ENCODE peak calls at places on chromosomes 2 and 18, in nine cellular contexts. One of them, this sample, is unnamed.

GRCh38 chr2:203623616-203624015 is 82.8 kb upstream of the CD28 start:
- DNase-seq in fibroblast of lung: peak
- DNase-seq in AG10803: peak
- DNase-seq in left ventricle myocardium inferior: no peak
- DNase-seq in cardiac fibroblast: peak
- DNase-seq in CD4-positive, alpha-beta memory T cell: peak
- DNase-seq in PC-9: no peak
- DNase-seq in upper lobe of right lung: no peak
- DNase-seq in K562: no peak
- DNase-seq in this sample: no peak

GRCh38 chr2:60861736-60862135 is 19.6 kb upstream of the REL start:
- DNase-seq in upper lobe of right lung: no peak
- DNase-seq in AG10803: no peak
- DNase-seq in K562: no peak
- DNase-seq in left ventricle myocardium inferior: no peak
- DNase-seq in CD4-positive, alpha-beta memory T cell: no peak
- DNase-seq in fibroblast of lung: no peak
- DNase-seq in PC-9: no peak
- DNase-seq in cardiac fibroblast: no peak
- DNase-seq in this sample: no peak

GRCh38 chr2:41892486-41892885 is 155.3 kb upstream of the PKDCC start:
- DNase-seq in cardiac fibroblast: no peak
- DNase-seq in AG10803: peak
- DNase-seq in upper lobe of right lung: no peak
- DNase-seq in CD4-positive, alpha-beta memory T cell: no peak
- DNase-seq in fibroblast of lung: no peak
- DNase-seq in PC-9: no peak
- DNase-seq in K562: no peak
- DNase-seq in left ventricle myocardium inferior: no peak
- DNase-seq in this sample: no peak

GRCh38 chr2:169732583-169733358 is 861 bp upstream of the KLHL23 start:
- DNase-seq in left ventricle myocardium inferior: no peak
- DNase-seq in K562: peak
- DNase-seq in cardiac fibroblast: no peak
- DNase-seq in PC-9: no peak
- DNase-seq in CD4-positive, alpha-beta memory T cell: no peak
- DNase-seq in upper lobe of right lung: no peak
- DNase-seq in fibroblast of lung: no peak
- DNase-seq in AG10803: no peak
- DNase-seq in this sample: no peak

GRCh38 chr2:173048901-173049661 is 26.6 kb upstream of the MAP3K20 start:
- DNase-seq in K562: peak
- DNase-seq in fibroblast of lung: peak
- DNase-seq in PC-9: peak
- DNase-seq in cardiac fibroblast: peak
- DNase-seq in AG10803: peak
- DNase-seq in CD4-positive, alpha-beta memory T cell: no peak
- DNase-seq in upper lobe of right lung: no peak
- DNase-seq in left ventricle myocardium inferior: peak
- DNase-seq in this sample: peak

GRCh38 chr2:69980408-69980807 is 19.0 kb upstream of the ASPRV1 start:
- DNase-seq in CD4-positive, alpha-beta memory T cell: no peak
- DNase-seq in PC-9: no peak
- DNase-seq in cardiac fibroblast: peak
- DNase-seq in AG10803: peak
- DNase-seq in K562: no peak
- DNase-seq in fibroblast of lung: peak
- DNase-seq in left ventricle myocardium inferior: no peak
- DNase-seq in upper lobe of right lung: no peak
- DNase-seq in this sample: no peak

GRCh38 chr2:219573166-219573565 is 1.1 kb downstream of the INHA start:
- DNase-seq in cardiac fibroblast: no peak
- DNase-seq in CD4-positive, alpha-beta memory T cell: no peak
- DNase-seq in upper lobe of right lung: no peak
- DNase-seq in fibroblast of lung: no peak
- DNase-seq in left ventricle myocardium inferior: no peak
- DNase-seq in AG10803: no peak
- DNase-seq in K562: no peak
- DNase-seq in PC-9: no peak
- DNase-seq in this sample: no peak

GRCh38 chr18:50268022-50268747 is 1.9 kb upstream of the CFAP53 start:
- DNase-seq in upper lobe of right lung: peak
- DNase-seq in cardiac fibroblast: peak
- DNase-seq in K562: no peak
- DNase-seq in left ventricle myocardium inferior: peak
- DNase-seq in AG10803: peak
- DNase-seq in PC-9: peak
- DNase-seq in CD4-positive, alpha-beta memory T cell: peak
- DNase-seq in fibroblast of lung: peak
- DNase-seq in this sample: no peak

GRCh38 chr2:37471994-37472393 is 127.6 kb downstream of the QPCT start:
- DNase-seq in K562: no peak
- DNase-seq in PC-9: peak
- DNase-seq in cardiac fibroblast: peak
- DNase-seq in AG10803: peak
- DNase-seq in left ventricle myocardium inferior: no peak
- DNase-seq in CD4-positive, alpha-beta memory T cell: no peak
- DNase-seq in fibroblast of lung: peak
- DNase-seq in upper lobe of right lung: no peak
- DNase-seq in this sample: no peak

DNA sequence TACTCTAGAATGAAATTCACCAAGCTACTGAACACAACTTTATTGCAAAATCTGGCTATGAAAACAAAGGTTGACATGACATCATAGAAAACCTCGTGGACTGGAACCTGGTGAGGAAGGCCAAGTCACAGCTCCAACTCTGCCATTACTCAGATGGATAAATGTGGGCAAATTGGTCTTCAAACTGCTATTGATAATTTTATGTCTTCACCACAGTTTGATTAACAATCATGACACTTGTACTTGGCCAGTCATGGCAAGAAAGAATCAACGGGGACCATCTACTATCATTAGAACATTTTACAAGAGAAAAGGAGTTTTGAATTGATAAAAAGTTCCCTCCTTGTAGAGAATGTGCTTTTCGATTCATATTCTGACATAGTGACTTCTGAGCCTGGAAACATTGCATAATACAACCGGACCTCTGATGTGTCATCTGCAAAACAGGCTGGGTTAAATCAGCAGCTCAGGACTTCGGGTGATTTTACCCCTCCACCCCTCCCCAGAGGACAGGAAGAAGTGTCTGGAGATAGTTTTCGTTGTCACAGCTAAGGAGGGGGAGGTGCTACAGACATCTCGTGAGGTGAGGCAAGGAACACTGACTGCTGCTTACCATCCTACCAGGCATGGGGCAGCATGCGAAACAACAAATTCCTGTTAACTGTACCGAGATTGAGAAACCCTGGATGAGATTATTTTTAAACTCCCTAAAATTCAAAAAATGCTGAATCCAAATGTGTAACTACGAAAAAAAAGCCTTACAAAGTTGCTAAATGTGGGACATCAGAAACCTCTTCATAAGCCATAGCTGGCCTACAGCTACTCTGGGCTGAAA is 8.4 kb downstream of the L3MBTL4 start:
- DNase-seq in left ventricle myocardium inferior: no peak
- DNase-seq in CD4-positive, alpha-beta memory T cell: no peak
- DNase-seq in PC-9: no peak
- DNase-seq in AG10803: peak
- DNase-seq in K562: no peak
- DNase-seq in fibroblast of lung: peak
- DNase-seq in cardiac fibroblast: peak
- DNase-seq in upper lobe of right lung: no peak
- DNase-seq in this sample: no peak
- H3K4me3 ChIP-seq in left ventricle myocardium inferior: no peak
- H3K4me3 ChIP-seq in CD4-positive, alpha-beta memory T cell: no peak
- H3K4me3 ChIP-seq in PC-9: no peak
- H3K4me3 ChIP-seq in AG10803: peak
- H3K4me3 ChIP-seq in K562: no peak
- H3K4me3 ChIP-seq in fibroblast of lung: no peak
- H3K4me3 ChIP-seq in cardiac fibroblast: no peak
- H3K4me3 ChIP-seq in upper lobe of right lung: no peak
- H3K4me3 ChIP-seq in this sample: no peak

DNA sequence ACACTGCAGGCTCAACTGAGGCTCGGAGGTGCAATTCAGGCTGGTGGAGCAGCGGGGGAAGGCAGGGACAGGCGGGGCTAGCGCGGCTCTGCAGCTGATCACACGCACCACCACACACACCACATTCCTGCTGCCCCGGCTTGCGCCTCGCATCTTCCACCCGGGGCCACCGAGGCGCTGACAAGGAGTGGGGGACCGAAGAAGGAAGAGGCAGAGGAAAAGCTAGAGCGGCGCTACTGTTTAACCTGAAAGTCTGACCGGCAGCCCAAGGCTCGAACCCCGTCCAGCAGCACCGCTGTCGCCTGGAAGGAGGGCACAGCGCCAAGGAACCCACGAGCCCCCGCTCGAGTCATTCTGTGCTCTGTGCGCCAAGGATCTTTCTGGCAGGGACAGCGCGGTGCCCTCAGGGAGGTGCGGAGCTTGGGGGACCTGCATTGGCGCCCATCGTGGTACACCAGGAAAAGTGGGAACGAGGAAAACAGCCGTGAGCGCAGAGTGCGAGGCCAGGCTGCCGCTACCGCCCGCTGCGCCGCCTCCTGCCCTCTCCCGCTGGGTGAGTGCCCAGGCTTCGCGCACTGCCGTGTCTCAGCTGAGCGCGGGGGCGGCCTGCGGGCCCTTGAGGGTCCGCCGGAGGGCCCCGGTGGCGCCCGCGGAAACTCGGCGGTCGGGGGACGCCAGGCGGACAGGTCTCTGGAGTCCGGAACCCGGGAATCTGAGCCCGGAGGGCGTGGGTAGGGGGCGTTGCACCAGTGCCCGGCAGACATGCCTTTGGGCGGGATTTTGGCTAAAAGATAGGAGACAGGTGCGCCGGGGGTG is 865 bp upstream of the KCNJ3 start:
- DNase-seq in fibroblast of lung: peak
- DNase-seq in PC-9: no peak
- DNase-seq in left ventricle myocardium inferior: no peak
- DNase-seq in K562: no peak
- DNase-seq in AG10803: no peak
- DNase-seq in CD4-positive, alpha-beta memory T cell: no peak
- DNase-seq in upper lobe of right lung: peak
- DNase-seq in cardiac fibroblast: no peak
- DNase-seq in this sample: no peak
- H3K4me3 ChIP-seq in fibroblast of lung: no peak
- H3K4me3 ChIP-seq in PC-9: no peak
- H3K4me3 ChIP-seq in left ventricle myocardium inferior: peak
- H3K4me3 ChIP-seq in K562: no peak
- H3K4me3 ChIP-seq in AG10803: no peak
- H3K4me3 ChIP-seq in CD4-positive, alpha-beta memory T cell: no peak
- H3K4me3 ChIP-seq in upper lobe of right lung: peak
- H3K4me3 ChIP-seq in cardiac fibroblast: no peak
- H3K4me3 ChIP-seq in this sample: no peak

DNA sequence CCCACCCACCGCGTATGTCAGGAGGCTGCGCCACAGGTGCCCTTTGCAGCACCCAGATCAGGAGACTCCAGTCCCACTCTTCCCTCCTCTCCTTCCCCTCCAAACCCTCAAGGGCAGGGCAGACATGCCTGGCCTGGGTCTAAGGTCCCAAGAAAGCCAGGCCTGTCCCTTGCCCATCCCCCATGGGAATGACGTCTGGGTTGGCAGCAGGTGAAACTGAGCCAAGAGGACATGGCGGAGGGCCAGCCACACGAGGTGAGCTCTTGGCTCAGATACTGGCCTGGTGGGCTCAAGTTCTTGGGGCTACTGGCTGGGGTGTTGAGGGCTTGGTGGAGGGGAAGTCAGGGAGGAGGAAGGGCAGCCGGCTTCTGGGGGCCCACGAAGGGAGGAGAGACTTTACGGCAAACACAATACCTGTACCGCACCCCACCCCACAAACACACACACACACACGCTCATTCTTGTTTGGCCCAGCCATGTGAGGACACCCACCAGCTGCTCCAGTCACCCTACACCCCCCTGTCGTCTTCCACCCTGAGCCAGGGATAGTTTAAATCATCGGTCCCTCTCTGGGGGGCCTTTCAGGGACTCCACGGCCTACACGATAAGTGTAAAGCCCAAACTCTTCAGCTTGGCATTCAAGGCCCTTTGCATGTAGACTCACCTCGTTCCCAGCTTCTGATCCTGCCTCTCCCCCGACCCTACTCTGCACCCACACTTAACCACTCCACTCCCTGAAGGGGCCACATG is 24.1 kb upstream of the TNS1 start:
- DNase-seq in upper lobe of right lung: peak
- DNase-seq in CD4-positive, alpha-beta memory T cell: no peak
- DNase-seq in left ventricle myocardium inferior: peak
- DNase-seq in PC-9: no peak
- DNase-seq in K562: no peak
- DNase-seq in fibroblast of lung: no peak
- DNase-seq in AG10803: no peak
- DNase-seq in cardiac fibroblast: no peak
- DNase-seq in this sample: no peak
- H3K4me3 ChIP-seq in upper lobe of right lung: no peak
- H3K4me3 ChIP-seq in CD4-positive, alpha-beta memory T cell: no peak
- H3K4me3 ChIP-seq in left ventricle myocardium inferior: no peak
- H3K4me3 ChIP-seq in PC-9: no peak
- H3K4me3 ChIP-seq in K562: no peak
- H3K4me3 ChIP-seq in fibroblast of lung: no peak
- H3K4me3 ChIP-seq in AG10803: no peak
- H3K4me3 ChIP-seq in cardiac fibroblast: no peak
- H3K4me3 ChIP-seq in this sample: no peak

GRCh38 chr18:52409732-52410131 is 69.7 kb downstream of the DCC start:
- DNase-seq in fibroblast of lung: no peak
- DNase-seq in cardiac fibroblast: no peak
- DNase-seq in AG10803: no peak
- DNase-seq in CD4-positive, alpha-beta memory T cell: no peak
- DNase-seq in left ventricle myocardium inferior: no peak
- DNase-seq in upper lobe of right lung: no peak
- DNase-seq in K562: no peak
- DNase-seq in PC-9: no peak
- DNase-seq in this sample: no peak
- H3K4me3 ChIP-seq in fibroblast of lung: no peak
- H3K4me3 ChIP-seq in cardiac fibroblast: no peak
- H3K4me3 ChIP-seq in AG10803: no peak
- H3K4me3 ChIP-seq in CD4-positive, alpha-beta memory T cell: no peak
- H3K4me3 ChIP-seq in left ventricle myocardium inferior: no peak
- H3K4me3 ChIP-seq in upper lobe of right lung: no peak
- H3K4me3 ChIP-seq in K562: no peak
- H3K4me3 ChIP-seq in PC-9: no peak
- H3K4me3 ChIP-seq in this sample: no peak

DNA sequence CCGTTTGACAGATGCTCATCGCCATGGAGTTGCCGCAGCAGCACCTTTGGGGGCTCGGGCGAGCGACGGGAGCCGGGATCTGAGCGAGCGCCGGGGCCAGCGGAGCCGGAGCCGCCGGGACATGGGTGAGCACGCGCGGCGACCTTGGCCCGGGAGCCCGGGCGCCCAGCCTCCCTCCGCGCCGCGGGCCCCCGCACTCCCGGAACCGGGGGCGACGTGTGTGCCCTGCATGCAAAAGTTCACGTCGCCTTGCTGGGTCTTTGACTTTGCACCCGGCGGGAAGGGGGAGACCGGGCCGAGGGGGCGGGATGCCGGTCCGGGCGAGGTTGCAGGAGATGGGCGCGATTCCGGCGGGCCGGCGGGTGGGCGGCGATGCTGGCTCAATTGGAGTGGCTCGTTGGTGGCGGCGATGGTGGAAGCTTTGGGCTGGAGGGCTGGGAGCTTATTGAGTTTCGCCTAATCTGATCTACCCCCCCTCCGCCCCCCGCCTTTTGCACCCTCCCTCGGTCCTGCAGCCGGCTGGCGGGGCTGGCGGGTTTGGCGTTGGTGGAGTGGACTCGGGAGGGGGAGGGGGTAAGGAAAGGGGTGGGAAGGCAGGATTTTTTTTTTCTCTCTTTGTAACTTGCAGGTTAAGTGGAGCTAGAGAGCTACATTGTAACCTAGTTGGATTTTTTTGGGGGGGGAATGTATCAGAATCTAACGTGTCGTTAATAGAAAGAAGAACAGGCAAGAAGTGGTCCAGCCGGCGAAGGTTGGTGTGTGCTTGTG is at the start of gene SETBP1:
- DNase-seq in CD4-positive, alpha-beta memory T cell: peak
- DNase-seq in AG10803: peak
- DNase-seq in upper lobe of right lung: peak
- DNase-seq in K562: no peak
- DNase-seq in left ventricle myocardium inferior: peak
- DNase-seq in cardiac fibroblast: peak
- DNase-seq in PC-9: no peak
- DNase-seq in fibroblast of lung: peak
- DNase-seq in this sample: peak
- H3K4me3 ChIP-seq in CD4-positive, alpha-beta memory T cell: no peak
- H3K4me3 ChIP-seq in AG10803: peak
- H3K4me3 ChIP-seq in upper lobe of right lung: peak
- H3K4me3 ChIP-seq in K562: no peak
- H3K4me3 ChIP-seq in left ventricle myocardium inferior: peak
- H3K4me3 ChIP-seq in cardiac fibroblast: peak
- H3K4me3 ChIP-seq in PC-9: peak
- H3K4me3 ChIP-seq in fibroblast of lung: peak
- H3K4me3 ChIP-seq in this sample: peak